ENCODE peak calls at places on chromosome 15, in five cellular contexts. One of them, this sample, is unnamed.

GRCh38 chr15:62840518-62841268 is 201.9 kb upstream of the TPM1 start:
- DNase-seq in heart left ventricle: no peak
- DNase-seq in PC-9: no peak
- DNase-seq in dorsolateral prefrontal cortex: no peak
- DNase-seq in HL-60: no peak
- DNase-seq in this sample: no peak

GRCh38 chr15:58731756-58732535 is 17.6 kb downstream of the ADAM10 start:
- DNase-seq in HL-60: no peak
- DNase-seq in dorsolateral prefrontal cortex: no peak
- DNase-seq in PC-9: peak; percentile 53
- DNase-seq in heart left ventricle: no peak
- DNase-seq in this sample: no peak

GRCh38 chr15:71332605-71333004 is 217.3 kb downstream of the THSD4 start:
- DNase-seq in HL-60: no peak
- DNase-seq in dorsolateral prefrontal cortex: no peak
- DNase-seq in heart left ventricle: no peak
- DNase-seq in PC-9: no peak
- DNase-seq in this sample: no peak

GRCh38 chr15:78061963-78062427 is 15.5 kb downstream of the TBC1D2B start:
- DNase-seq in heart left ventricle: no peak
- DNase-seq in dorsolateral prefrontal cortex: no peak
- DNase-seq in HL-60: no peak
- DNase-seq in PC-9: no peak
- DNase-seq in this sample: no peak

GRCh38 chr15:80404719-80405553 is 754 bp downstream of the ARNT2 start:
- DNase-seq in dorsolateral prefrontal cortex: peak; percentile 59
- DNase-seq in PC-9: no peak
- DNase-seq in heart left ventricle: no peak
- DNase-seq in HL-60: no peak
- DNase-seq in this sample: no peak

GRCh38 chr15:50181983-50182232 is at the start of gene SLC27A2:
- DNase-seq in dorsolateral prefrontal cortex: no peak
- DNase-seq in heart left ventricle: no peak
- DNase-seq in PC-9: peak; percentile 68
- DNase-seq in HL-60: peak; percentile 30
- DNase-seq in this sample: peak; percentile 28

GRCh38 chr15:82951472-82952155 is 906 bp downstream of the HOMER2 start:
- DNase-seq in heart left ventricle: no peak
- DNase-seq in PC-9: no peak
- DNase-seq in HL-60: no peak
- DNase-seq in dorsolateral prefrontal cortex: no peak
- DNase-seq in this sample: no peak

GRCh38 chr15:65248506-65248905 is 37.2 kb upstream of the CILP start:
- DNase-seq in dorsolateral prefrontal cortex: no peak
- DNase-seq in PC-9: no peak
- DNase-seq in HL-60: no peak
- DNase-seq in heart left ventricle: no peak
- DNase-seq in this sample: no peak

GRCh38 chr15:37106490-37107001 is 6.2 kb upstream of the MEIS2 start:
- DNase-seq in HL-60: no peak
- DNase-seq in PC-9: no peak
- DNase-seq in heart left ventricle: no peak
- DNase-seq in dorsolateral prefrontal cortex: peak; percentile 66
- DNase-seq in this sample: peak; percentile 48

GRCh38 chr15:49712846-49713450 is 92.1 kb downstream of the DTWD1 start:
- DNase-seq in dorsolateral prefrontal cortex: no peak
- DNase-seq in heart left ventricle: no peak
- DNase-seq in PC-9: no peak
- DNase-seq in HL-60: no peak
- DNase-seq in this sample: no peak

GRCh38 chr15:67183443-67184169 is 70.9 kb downstream of the AAGAB start:
- DNase-seq in HL-60: no peak
- DNase-seq in heart left ventricle: peak; percentile 16
- DNase-seq in PC-9: no peak
- DNase-seq in dorsolateral prefrontal cortex: no peak
- DNase-seq in this sample: no peak

GRCh38 chr15:37059051-37059450 is 41.3 kb downstream of the MEIS2 start:
- DNase-seq in HL-60: no peak
- DNase-seq in PC-9: peak; percentile 15
- DNase-seq in dorsolateral prefrontal cortex: no peak
- DNase-seq in heart left ventricle: no peak
- DNase-seq in this sample: no peak

GRCh38 chr15:72340366-72340765 is 20.4 kb upstream of the CELF6 start:
- DNase-seq in heart left ventricle: no peak
- DNase-seq in HL-60: peak; percentile 28
- DNase-seq in dorsolateral prefrontal cortex: no peak
- DNase-seq in PC-9: no peak
- DNase-seq in this sample: no peak

GRCh38 chr15:78761020-78761419 is 50.2 kb downstream of the ADAMTS7 start:
- DNase-seq in PC-9: no peak
- DNase-seq in HL-60: no peak
- DNase-seq in heart left ventricle: no peak
- DNase-seq in dorsolateral prefrontal cortex: peak; percentile 23
- DNase-seq in this sample: no peak

DNA sequence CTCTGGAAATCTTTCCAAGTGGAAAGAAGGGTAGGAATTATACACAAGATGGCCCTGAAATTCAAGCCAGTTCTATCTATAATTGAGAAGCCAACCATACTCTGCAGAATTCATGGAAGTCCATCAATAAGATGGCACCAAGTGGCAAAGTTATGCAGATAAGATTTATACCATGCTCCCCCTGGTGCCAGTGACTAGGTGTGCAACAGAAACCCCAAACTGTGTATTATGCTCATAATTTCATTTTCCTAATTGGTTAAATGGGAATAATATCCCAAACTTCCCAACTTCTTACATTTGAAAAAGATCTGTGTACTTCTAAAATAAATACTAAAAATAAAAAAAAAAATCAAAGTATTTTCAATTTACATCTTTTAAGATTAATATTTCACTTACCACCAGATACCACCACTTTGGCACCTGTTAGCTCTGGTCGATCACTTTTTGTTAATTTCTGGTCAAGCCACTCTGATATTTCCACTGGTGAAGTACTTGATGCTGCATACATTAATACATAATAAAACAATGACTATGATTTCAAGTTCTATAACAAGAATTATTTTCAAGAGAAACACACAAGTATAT is 25.9 kb downstream of the ETFA start:
- DNase-seq in dorsolateral prefrontal cortex: no peak
- DNase-seq in HL-60: peak; percentile 11
- DNase-seq in heart left ventricle: no peak
- DNase-seq in PC-9: no peak
- DNase-seq in this sample: no peak
- TF ChIP-seq CTCF in dorsolateral prefrontal cortex: no peak
- TF ChIP-seq CTCF in HL-60: peak; percentile 17
- TF ChIP-seq CTCF in heart left ventricle: peak; percentile 32
- TF ChIP-seq CTCF in PC-9: peak; percentile 65
- TF ChIP-seq CTCF in this sample: peak; percentile 52

DNA sequence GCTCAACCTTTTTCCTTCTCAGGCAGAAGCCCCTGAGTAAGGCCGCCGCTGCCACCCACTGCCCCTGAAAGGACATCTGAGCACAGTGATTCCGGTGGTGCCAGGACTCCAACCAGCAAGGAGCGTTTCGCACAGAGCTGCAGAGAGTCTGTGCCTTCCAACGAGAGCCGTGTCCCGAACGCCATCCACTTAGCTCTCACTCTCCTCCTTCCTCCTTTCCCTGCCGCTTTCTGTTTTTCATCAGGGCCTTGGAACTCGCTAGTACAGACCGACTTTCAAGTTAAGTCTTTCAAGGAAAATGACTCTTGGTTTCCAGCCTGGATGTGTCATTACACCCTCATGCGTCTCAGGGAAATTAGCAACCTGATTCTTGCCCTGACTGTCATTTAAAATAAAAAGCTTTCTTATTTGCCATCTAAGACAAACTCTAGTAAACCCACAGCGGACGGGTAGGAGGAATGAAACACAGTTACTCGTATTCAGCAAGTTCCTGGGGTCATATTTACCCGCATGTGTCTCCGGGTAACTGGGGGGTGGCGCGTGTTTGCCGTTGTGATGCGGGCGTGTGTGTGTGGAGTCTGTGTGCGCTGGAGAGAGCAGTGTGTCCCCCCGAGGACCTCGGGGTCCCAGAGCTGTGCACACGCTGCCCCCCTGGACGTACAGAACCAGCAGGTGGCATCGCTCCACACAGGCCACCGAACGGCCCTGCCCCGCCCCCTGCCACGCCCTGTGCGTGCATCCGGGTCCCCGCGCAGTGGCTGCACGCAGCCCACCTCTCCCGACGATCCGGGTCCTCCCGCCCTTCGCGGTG is 30.4 kb upstream of the ALDH1A3 start:
- DNase-seq in PC-9: peak; percentile 88
- DNase-seq in HL-60: no peak
- DNase-seq in dorsolateral prefrontal cortex: no peak
- DNase-seq in heart left ventricle: peak; percentile 33
- DNase-seq in this sample: peak; percentile 94
- TF ChIP-seq CTCF in PC-9: peak; percentile 56
- TF ChIP-seq CTCF in HL-60: no peak
- TF ChIP-seq CTCF in dorsolateral prefrontal cortex: peak; percentile 48
- TF ChIP-seq CTCF in heart left ventricle: no peak
- TF ChIP-seq CTCF in this sample: peak; percentile 42

GRCh38 chr15:27530994-27531393 is 560.0 kb downstream of the GABRG3 start:
- DNase-seq in heart left ventricle: no peak
- DNase-seq in PC-9: no peak
- DNase-seq in HL-60: no peak
- DNase-seq in dorsolateral prefrontal cortex: no peak
- DNase-seq in this sample: no peak

GRCh38 chr15:27541581-27541980 is 557.5 kb downstream of the OCA2 start:
- DNase-seq in PC-9: no peak
- DNase-seq in heart left ventricle: no peak
- DNase-seq in dorsolateral prefrontal cortex: no peak
- DNase-seq in HL-60: no peak
- DNase-seq in this sample: no peak

GRCh38 chr15:27532358-27532757 is 561.4 kb downstream of the GABRG3 start:
- DNase-seq in dorsolateral prefrontal cortex: no peak
- DNase-seq in PC-9: no peak
- DNase-seq in HL-60: no peak
- DNase-seq in heart left ventricle: no peak
- DNase-seq in this sample: no peak

GRCh38 chr15:27538325-27538724 is 560.8 kb downstream of the OCA2 start:
- DNase-seq in heart left ventricle: no peak
- DNase-seq in HL-60: no peak
- DNase-seq in PC-9: no peak
- DNase-seq in dorsolateral prefrontal cortex: no peak
- DNase-seq in this sample: no peak

GRCh38 chr15:27535445-27536129 is 563.5 kb downstream of the OCA2 start:
- DNase-seq in HL-60: no peak
- DNase-seq in PC-9: no peak
- DNase-seq in heart left ventricle: no peak
- DNase-seq in dorsolateral prefrontal cortex: peak; percentile 48
- DNase-seq in this sample: no peak
- TF ChIP-seq CTCF in HL-60: no peak
- TF ChIP-seq CTCF in PC-9: no peak
- TF ChIP-seq CTCF in heart left ventricle: no peak
- TF ChIP-seq CTCF in dorsolateral prefrontal cortex: no peak
- TF ChIP-seq CTCF in this sample: no peak

GRCh38 chr15:99978426-99978825 is 245.2 kb upstream of the LYSMD4 start:
- DNase-seq in PC-9: no peak
- DNase-seq in heart left ventricle: no peak
- DNase-seq in HL-60: no peak
- DNase-seq in dorsolateral prefrontal cortex: no peak
- DNase-seq in this sample: no peak

GRCh38 chr15:99974246-99974645 is 241.0 kb upstream of the LYSMD4 start:
- DNase-seq in heart left ventricle: no peak
- DNase-seq in dorsolateral prefrontal cortex: no peak
- DNase-seq in PC-9: no peak
- DNase-seq in HL-60: no peak
- DNase-seq in this sample: no peak

GRCh38 chr15:99976811-99977271 is 243.6 kb upstream of the LYSMD4 start:
- DNase-seq in HL-60: peak; percentile 22
- DNase-seq in dorsolateral prefrontal cortex: no peak
- DNase-seq in PC-9: no peak
- DNase-seq in heart left ventricle: no peak
- DNase-seq in this sample: no peak

GRCh38 chr15:99977945-99978344 is 244.7 kb upstream of the LYSMD4 start:
- DNase-seq in dorsolateral prefrontal cortex: no peak
- DNase-seq in PC-9: no peak
- DNase-seq in HL-60: no peak
- DNase-seq in heart left ventricle: no peak
- DNase-seq in this sample: no peak

GRCh38 chr15:99976000-99976399 is 242.8 kb upstream of the LYSMD4 start:
- DNase-seq in dorsolateral prefrontal cortex: no peak
- DNase-seq in PC-9: no peak
- DNase-seq in HL-60: no peak
- DNase-seq in heart left ventricle: no peak
- DNase-seq in this sample: no peak
- TF ChIP-seq CTCF in dorsolateral prefrontal cortex: no peak
- TF ChIP-seq CTCF in PC-9: no peak
- TF ChIP-seq CTCF in HL-60: no peak
- TF ChIP-seq CTCF in heart left ventricle: no peak
- TF ChIP-seq CTCF in this sample: no peak

DNA sequence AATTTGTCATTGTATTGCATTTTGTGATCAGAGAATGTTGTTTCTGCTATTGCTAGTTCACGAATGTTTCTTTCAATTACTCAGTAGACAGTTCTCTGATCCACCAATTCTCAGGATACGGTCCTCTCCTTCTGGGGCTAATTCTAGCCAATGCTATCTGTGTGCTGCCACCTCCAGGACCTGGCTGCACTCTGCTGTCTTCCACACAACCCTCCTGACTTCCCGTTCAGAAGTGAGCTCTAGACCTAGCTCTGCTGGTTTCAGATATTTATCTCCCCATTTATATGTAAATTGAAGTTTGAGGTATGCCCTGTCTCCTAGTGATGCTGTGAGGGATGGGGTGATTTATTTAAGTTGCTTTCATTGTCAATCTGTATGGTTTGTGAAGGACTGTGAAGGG is 21.7 kb upstream of the UBL7 start:
- DNase-seq in PC-9: no peak
- DNase-seq in dorsolateral prefrontal cortex: no peak
- DNase-seq in heart left ventricle: no peak
- DNase-seq in HL-60: no peak
- DNase-seq in this sample: no peak
- TF ChIP-seq CTCF in PC-9: no peak
- TF ChIP-seq CTCF in dorsolateral prefrontal cortex: no peak
- TF ChIP-seq CTCF in heart left ventricle: no peak
- TF ChIP-seq CTCF in HL-60: no peak
- TF ChIP-seq CTCF in this sample: peak; percentile 6

GRCh38 chr15:55527150-55527549 is 19.1 kb upstream of the DNAAF4 start:
- DNase-seq in HL-60: no peak
- DNase-seq in dorsolateral prefrontal cortex: no peak
- DNase-seq in heart left ventricle: no peak
- DNase-seq in PC-9: no peak
- DNase-seq in this sample: no peak
- TF ChIP-seq CTCF in HL-60: no peak
- TF ChIP-seq CTCF in dorsolateral prefrontal cortex: no peak
- TF ChIP-seq CTCF in heart left ventricle: no peak
- TF ChIP-seq CTCF in PC-9: no peak
- TF ChIP-seq CTCF in this sample: no peak

This sample was measured in D721Med.